ENCODE peak calls at places on chromosomes 11 and 22, in four cellular contexts. J is renal cortical epithelial cell; P is cardiac muscle cell; Y is stimulated activated CD4-positive, alpha-beta T cell treated with anti-CD3 and anti-CD28 coated beads, TNF-alpha, amount 100 ng/mL, for 4 hours. R is an unnamed sample.

GRCh38 chr11:7512525-7513209 is 1.1 kb upstream of the PPFIBP2 start:
- DNase-seq in J (peak; percentile 38), P (peak; percentile 75), Y (no peak), R (peak; percentile 59)

GRCh38 chr11:34235591-34236071 is 122.2 kb downstream of the ABTB2 start:
- DNase-seq in J (no peak), P (no peak), Y (no peak), R (no peak)

GRCh38 chr11:132913886-132914285 is 618.4 kb downstream of the OPCML start:
- DNase-seq in J (no peak), P (no peak), Y (no peak), R (no peak)

GRCh38 chr22:49936973-49937757 is 18.7 kb downstream of the CRELD2 start:
- DNase-seq in J (no peak), P (peak; percentile 90), Y (no peak), R (peak; percentile 41)

GRCh38 chr11:14566331-14567063 is 46.3 kb upstream of the PSMA1 start:
- DNase-seq in J (no peak), P (no peak), Y (no peak), R (no peak)

GRCh38 chr11:6297831-6298230 is 22.5 kb downstream of the CAVIN3 start:
- DNase-seq in J (no peak), P (no peak), Y (no peak), R (no peak)

GRCh38 chr11:93817426-93818348 is 32.7 kb downstream of the VSTM5 start:
- DNase-seq in J (peak; percentile 5), P (no peak), Y (no peak), R (no peak)

GRCh38 chr11:74010306-74010981 is 1.6 kb upstream of the UCP3 start:
- DNase-seq in J (no peak), P (peak; percentile 23), Y (no peak), R (no peak)

GRCh38 chr11:17775507-17776212 is 41.1 kb downstream of the KCNC1 start:
- DNase-seq in J (no peak), P (no peak), Y (no peak), R (no peak)

GRCh38 chr11:34358258-34358665 is 452 bp upstream of the ABTB2 start:
- DNase-seq in J (peak; percentile 48), P (peak; percentile 77), Y (no peak), R (peak; percentile 66)

GRCh38 chr11:8683115-8683807 is 669 bp downstream of the RPL27A start:
- DNase-seq in J (peak; percentile 13), P (no peak), Y (no peak), R (no peak)

GRCh38 chr22:17647452-17647851 is 8.9 kb downstream of the BCL2L13 start:
- DNase-seq in J (no peak), P (no peak), Y (no peak), R (no peak)

GRCh38 chr11:111911563-111912401 is at the start of gene CRYAB:
- DNase-seq in J (peak; percentile 100), P (peak; percentile 66), Y (no peak), R (peak; percentile 61)

GRCh38 chr11:7577883-7578242 is 64.1 kb downstream of the PPFIBP2 start:
- DNase-seq in J (no peak), P (no peak), Y (no peak), R (no peak)

GRCh38 chr11:106442032-106442431 is 364.6 kb downstream of the AASDHPPT start:
- DNase-seq in J (no peak), P (no peak), Y (no peak), R (no peak)

GRCh38 chr11:12052676-12053605 is 44.5 kb upstream of the DKK3 start:
- DNase-seq in J (no peak), P (no peak), Y (no peak), R (no peak)

GRCh38 chr22:43006753-43007152 is 8.2 kb downstream of the PACSIN2 start:
- DNase-seq in J (no peak), P (no peak), Y (no peak), R (no peak)

GRCh38 chr11:65400295-65401072 is 14.0 kb downstream of the FRMD8 start:
- DNase-seq in J (no peak), P (no peak), Y (no peak), R (no peak)

GRCh38 chr11:128757235-128757711 is 63.4 kb downstream of the FLI1 start:
- DNase-seq in J (peak; percentile 11), P (no peak), Y (peak; percentile 56), R (no peak)

GRCh38 chr11:967995-968751 is 42.5 kb downstream of the AP2A2 start:
- DNase-seq in J (no peak), P (no peak), Y (no peak), R (no peak)